ENCODE peak calls at places on chromosomes 1 and 21, in nine cellular contexts. M, F, P, B, A, H, O, L and C are unnamed samples.

GRCh38 chr1:36203554-36204346 is 20.5 kb upstream of the THRAP3 start:
- DNase-seq in H (peak; percentile 55), M (peak; percentile 46), O (no peak), P (no peak), F (peak; percentile 62), B (no peak), A (no peak), L (peak; percentile 30), C (no peak)

GRCh38 chr1:91651243-91651642 is 150.6 kb downstream of the CDC7 start:
- DNase-seq in O (no peak), B (no peak), P (no peak), A (no peak), M (no peak), H (no peak), F (no peak), L (peak; percentile 7), C (no peak)

GRCh38 chr1:178870944-178871343 is at the start of gene ANGPTL1:
- DNase-seq in O (no peak), H (peak; percentile 39), M (no peak), P (peak; percentile 42), B (no peak), F (peak; percentile 16), A (no peak), L (no peak), C (no peak)

GRCh38 chr1:19863804-19864203 is 18.4 kb upstream of the OTUD3 start:
- DNase-seq in L (peak; percentile 60), O (no peak), P (peak; percentile 87), H (peak; percentile 66), B (no peak), M (no peak), F (peak; percentile 45), A (no peak), C (no peak)

GRCh38 chr1:202953412-202953811 is 4.7 kb downstream of the ADIPOR1 start:
- DNase-seq in F (no peak), L (no peak), A (no peak), M (no peak), B (no peak), O (no peak), P (no peak), H (no peak), C (no peak)

GRCh38 chr1:219331424-219331823 is 157.7 kb downstream of the LYPLAL1 start:
- DNase-seq in H (no peak), L (no peak), O (no peak), P (no peak), B (no peak), M (no peak), A (no peak), F (no peak), C (no peak)

GRCh38 chr1:91569411-91570104 is 68.9 kb downstream of the CDC7 start:
- DNase-seq in A (no peak), L (peak; percentile 92), M (peak; percentile 38), H (peak; percentile 99), B (peak; percentile 94), F (peak; percentile 45), O (peak; percentile 25), P (peak; percentile 98), C (no peak)

GRCh38 chr1:25573591-25573930 is 30.2 kb downstream of the LDLRAP1 start:
- DNase-seq in B (no peak), A (no peak), F (peak; percentile 68), M (no peak), O (no peak), P (no peak), H (no peak), L (no peak), C (no peak)

GRCh38 chr21:34801519-34802132 is 132.8 kb downstream of the CLIC6 start:
- DNase-seq in L (no peak), F (peak; percentile 38), O (peak; percentile 22), B (no peak), A (no peak), P (no peak), H (no peak), M (no peak), C (no peak)
- TF ChIP-seq CTCF in L (peak; percentile 53), F (peak; percentile 44), O (peak; percentile 28), B (no peak), A (no peak), P (no peak), H (peak; percentile 27), M (no peak), C (peak; percentile 16)

DNA sequence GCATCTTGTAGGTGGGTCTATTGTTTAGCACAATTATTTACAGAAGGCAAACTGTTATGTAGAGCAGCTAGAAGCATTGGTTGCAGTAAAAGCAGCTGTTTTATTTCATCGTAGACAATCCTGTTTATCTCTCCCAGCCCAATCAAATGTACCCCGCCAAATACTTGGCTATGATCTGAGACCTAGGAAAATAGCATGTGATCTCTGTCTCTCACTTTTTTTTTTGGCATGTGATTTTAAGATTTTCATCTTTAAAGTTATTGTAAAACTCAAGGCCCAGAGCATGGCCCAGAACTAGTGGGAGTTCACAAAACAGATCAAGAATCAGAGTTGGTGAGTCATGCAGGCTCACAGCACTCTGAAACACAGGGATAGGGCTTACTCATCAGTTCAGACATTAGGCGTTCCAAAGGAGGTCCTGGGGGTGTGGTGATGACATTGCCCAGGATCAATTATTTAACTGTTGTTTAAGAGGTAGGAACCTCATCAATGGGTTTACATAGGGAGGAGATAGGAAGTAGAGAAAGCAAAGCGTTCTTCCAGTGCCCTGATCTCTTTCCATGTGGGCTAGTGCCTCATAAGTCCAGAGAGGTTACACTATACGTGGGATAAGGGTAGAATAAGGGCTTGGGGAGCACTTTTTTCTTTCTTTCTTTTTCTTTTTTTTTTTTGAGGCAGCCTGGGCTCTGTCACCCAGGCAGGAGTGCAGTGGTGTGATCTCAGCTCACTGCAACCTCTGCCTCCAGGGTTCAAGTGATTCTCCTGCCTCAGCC is 40.3 kb downstream of the TBX19 start:
- DNase-seq in O (peak; percentile 67), M (no peak), F (peak; percentile 58), A (no peak), B (no peak), P (peak; percentile 94), L (peak; percentile 86), H (peak; percentile 75), C (no peak)
- TF ChIP-seq CTCF in O (no peak), M (no peak), F (no peak), A (no peak), B (no peak), P (no peak), L (no peak), H (no peak), C (no peak)

GRCh38 chr1:192435704-192436103 is 118.9 kb downstream of the RGS21 start:
- DNase-seq in A (no peak), L (no peak), P (no peak), F (no peak), O (no peak), B (no peak), H (no peak), M (no peak), C (no peak)
- TF ChIP-seq CTCF in A (no peak), L (no peak), P (no peak), F (no peak), O (no peak), B (no peak), H (no peak), M (no peak), C (no peak)

DNA sequence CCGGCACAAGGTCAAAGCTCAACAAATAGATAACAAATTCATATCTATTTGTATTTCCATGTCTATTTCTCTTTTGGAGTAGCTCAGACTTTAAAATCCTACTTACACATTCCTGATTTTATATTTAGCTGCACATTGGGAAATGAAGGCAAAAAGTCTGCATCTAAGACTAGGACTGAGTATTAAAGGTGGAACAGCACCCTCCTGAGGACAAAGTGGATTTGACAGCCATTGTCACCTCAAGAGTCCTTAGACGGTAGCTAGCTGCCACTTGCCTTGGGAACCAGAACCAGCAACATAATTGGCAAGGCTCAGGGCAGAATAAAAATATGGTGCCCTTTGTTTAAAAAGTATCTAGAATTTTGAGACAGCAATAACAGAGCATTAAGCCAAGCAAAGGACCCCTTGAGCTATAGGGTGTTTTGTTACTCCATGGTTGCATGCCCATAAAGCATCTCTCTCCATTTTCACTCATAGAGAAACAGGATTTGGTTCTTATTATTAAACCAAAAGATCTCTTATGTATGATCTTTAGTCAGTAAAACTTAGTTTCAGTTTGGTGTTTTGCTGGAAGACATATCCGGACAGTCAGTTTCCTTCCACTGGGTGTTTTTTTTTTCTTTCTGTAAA is 30.0 kb upstream of the SGIP1 start:
- DNase-seq in O (peak; percentile 7), L (peak; percentile 72), M (no peak), A (no peak), H (peak; percentile 81), B (no peak), P (peak; percentile 83), F (peak; percentile 68), C (no peak)
- TF ChIP-seq CTCF in O (peak; percentile 67), L (peak; percentile 93), M (no peak), A (peak; percentile 17), H (peak; percentile 85), B (peak; percentile 19), P (peak; percentile 71), F (peak; percentile 63), C (peak; percentile 37)

DNA sequence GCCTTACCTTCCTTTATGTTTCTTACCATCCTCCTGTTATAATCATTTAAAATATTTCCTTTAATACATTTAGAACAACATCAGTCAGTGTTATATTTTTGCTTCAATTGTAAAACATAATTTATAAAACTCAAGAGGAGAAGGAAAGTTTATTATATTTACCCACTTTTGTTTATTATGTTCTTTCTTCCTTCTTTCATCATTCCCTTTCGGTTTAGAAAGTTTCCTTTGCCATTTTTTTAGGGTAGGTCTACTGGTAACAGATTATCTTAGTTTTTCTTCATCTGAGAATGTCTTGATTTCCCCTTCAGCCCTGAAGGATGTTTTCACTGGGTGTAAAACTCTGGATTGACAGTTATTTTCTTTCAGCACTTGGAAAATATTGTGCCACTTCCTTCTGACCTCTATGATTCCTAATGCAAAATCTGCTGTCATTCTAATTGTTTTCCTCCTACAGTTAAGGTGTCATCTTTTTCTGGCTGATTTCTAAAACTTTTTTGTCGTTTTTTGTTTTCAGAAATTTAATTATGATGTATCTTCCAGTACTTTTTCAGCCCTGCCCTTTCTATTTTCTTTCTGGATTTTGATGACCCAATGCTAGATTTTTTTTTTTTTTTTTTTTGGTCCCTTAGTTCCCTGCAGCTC is 25.0 kb downstream of the PTPN22 start:
- DNase-seq in F (no peak), L (no peak), A (no peak), P (no peak), M (no peak), O (no peak), H (no peak), B (no peak), C (no peak)
- TF ChIP-seq CTCF in F (no peak), L (no peak), A (no peak), P (no peak), M (no peak), O (no peak), H (no peak), B (no peak), C (no peak)

DNA sequence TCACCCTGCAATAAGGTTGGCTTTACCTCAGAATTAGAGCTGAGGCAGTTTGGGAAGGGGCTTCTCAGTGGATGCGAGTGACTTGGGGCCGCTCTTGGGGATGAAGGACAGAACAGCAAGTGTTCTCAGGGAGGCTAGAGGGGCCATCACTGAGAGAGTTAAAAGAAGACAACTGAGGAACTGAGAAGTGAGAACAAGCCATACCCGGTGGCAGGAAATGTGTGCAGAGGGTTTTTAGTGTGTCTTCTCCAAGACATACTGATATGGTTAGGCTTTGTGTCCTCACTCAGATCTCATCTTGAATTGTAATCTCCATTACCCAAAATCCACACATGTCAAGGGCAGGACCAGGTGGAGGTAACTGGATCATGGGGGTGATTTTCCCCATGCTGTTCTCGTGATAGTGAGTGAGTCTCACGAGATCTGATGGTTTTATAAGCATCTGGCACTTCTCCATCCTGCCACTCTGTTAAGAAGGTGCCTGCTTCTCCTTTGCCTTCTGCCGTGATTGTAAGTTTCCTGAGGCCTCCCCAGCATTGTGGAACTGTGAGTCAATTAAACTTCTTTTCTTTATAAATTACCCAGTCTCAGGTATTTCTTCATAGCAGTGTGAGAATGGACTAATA is 75.8 kb downstream of the PCBP3 start:
- DNase-seq in O (no peak), L (no peak), B (no peak), P (no peak), F (no peak), M (no peak), H (no peak), A (no peak), C (no peak)
- TF ChIP-seq CTCF in O (no peak), L (no peak), B (no peak), P (no peak), F (no peak), M (no peak), H (no peak), A (no peak), C (no peak)